ENCODE peak calls at places on chromosomes 6 and 20, in seven cellular contexts. F is brain microvascular endothelial cell, I is colonic mucosa, M is A549, Y is tibial artery, X is adrenal gland, E is gastrocnemius medialis. U is an unnamed sample.

GRCh38 chr6:115735610-115736009 is 325.1 kb downstream of the FRK start:
- DNase-seq in X (no peak), F (no peak), I (no peak), E (no peak), Y (no peak), M (no peak), U (no peak)

GRCh38 chr6:28134015-28134414 is 7.7 kb upstream of the ZKSCAN8 start:
- DNase-seq in Y (no peak), X (peak), E (no peak), M (peak), I (peak), F (peak), U (no peak)

GRCh38 chr6:143901885-143902708 is 37.8 kb downstream of the ZC2HC1B start:
- DNase-seq in I (peak), Y (peak), M (no peak), E (peak), X (peak), F (no peak), U (peak)

GRCh38 chr6:111471533-111471932 is 11.5 kb downstream of the REV3L start:
- DNase-seq in E (no peak), Y (no peak), M (no peak), I (no peak), X (no peak), F (no peak), U (no peak)

GRCh38 chr6:145815351-145815772 is 767 bp upstream of the FBXO30 start:
- DNase-seq in F (peak), E (no peak), I (no peak), X (peak), Y (no peak), M (no peak), U (no peak)

GRCh38 chr6:18795726-18796125 is 408.6 kb downstream of the RNF144B start:
- DNase-seq in F (no peak), M (no peak), X (no peak), Y (no peak), E (no peak), I (no peak), U (no peak)

GRCh38 chr20:33444797-33445560 is 1.4 kb upstream of the SNTA1 start:
- DNase-seq in F (no peak), X (peak), I (peak), E (peak), M (peak), Y (no peak), U (peak)

GRCh38 chr6:42710316-42710715 is 12.1 kb downstream of the PRPH2 start:
- DNase-seq in F (peak), M (no peak), E (no peak), I (no peak), X (no peak), Y (no peak), U (no peak)

GRCh38 chr20:36493801-36494114 is 47.6 kb upstream of the MYL9 start:
- DNase-seq in Y (peak), X (peak), E (peak), F (peak), I (peak), M (no peak), U (peak)

GRCh38 chr6:119671105-119671504 is 321.5 kb upstream of the MAN1A1 start:
- DNase-seq in E (no peak), X (no peak), F (no peak), M (no peak), Y (no peak), I (no peak), U (no peak)

GRCh38 chr6:119148102-119148824 is 69.8 kb upstream of the FAM184A start:
- DNase-seq in M (peak), E (no peak), Y (peak), I (peak), X (peak), F (peak), U (no peak)

GRCh38 chr20:35007891-35008290 is 52.2 kb downstream of the MYH7B start:
- DNase-seq in F (no peak), E (peak), I (no peak), X (no peak), M (no peak), Y (peak), U (peak)

GRCh38 chr6:10412165-10412947 is 2.5 kb downstream of the TFAP2A start:
- DNase-seq in F (peak), I (no peak), M (peak), Y (no peak), E (no peak), X (peak), U (no peak)

GRCh38 chr20:44856847-44857448 is 28.6 kb upstream of the YWHAB start:
- DNase-seq in M (peak), X (no peak), F (no peak), Y (no peak), E (no peak), I (no peak), U (no peak)

GRCh38 chr6:35717449-35718353 is 19.1 kb upstream of the ARMC12 start:
- DNase-seq in Y (no peak), E (no peak), F (no peak), M (no peak), X (no peak), I (no peak), U (no peak)

GRCh38 chr6:5946181-5946580 is 60.5 kb downstream of the NRN1 start:
- DNase-seq in E (no peak), X (no peak), Y (no peak), I (no peak), F (no peak), M (no peak), U (no peak)

GRCh38 chr6:87706187-87706966 is 4.3 kb upstream of the AKIRIN2 start:
- DNase-seq in F (no peak), X (no peak), E (no peak), I (no peak), Y (no peak), M (peak), U (no peak)

GRCh38 chr6:38234934-38235678 is 404.6 kb downstream of the BTBD9 start:
- DNase-seq in F (no peak), X (no peak), I (no peak), M (no peak), E (no peak), Y (no peak), U (no peak)

GRCh38 chr6:15389759-15390723 is 144.2 kb downstream of the JARID2 start:
- DNase-seq in Y (no peak), M (peak), E (no peak), F (peak), I (no peak), X (no peak), U (no peak)

DNA sequence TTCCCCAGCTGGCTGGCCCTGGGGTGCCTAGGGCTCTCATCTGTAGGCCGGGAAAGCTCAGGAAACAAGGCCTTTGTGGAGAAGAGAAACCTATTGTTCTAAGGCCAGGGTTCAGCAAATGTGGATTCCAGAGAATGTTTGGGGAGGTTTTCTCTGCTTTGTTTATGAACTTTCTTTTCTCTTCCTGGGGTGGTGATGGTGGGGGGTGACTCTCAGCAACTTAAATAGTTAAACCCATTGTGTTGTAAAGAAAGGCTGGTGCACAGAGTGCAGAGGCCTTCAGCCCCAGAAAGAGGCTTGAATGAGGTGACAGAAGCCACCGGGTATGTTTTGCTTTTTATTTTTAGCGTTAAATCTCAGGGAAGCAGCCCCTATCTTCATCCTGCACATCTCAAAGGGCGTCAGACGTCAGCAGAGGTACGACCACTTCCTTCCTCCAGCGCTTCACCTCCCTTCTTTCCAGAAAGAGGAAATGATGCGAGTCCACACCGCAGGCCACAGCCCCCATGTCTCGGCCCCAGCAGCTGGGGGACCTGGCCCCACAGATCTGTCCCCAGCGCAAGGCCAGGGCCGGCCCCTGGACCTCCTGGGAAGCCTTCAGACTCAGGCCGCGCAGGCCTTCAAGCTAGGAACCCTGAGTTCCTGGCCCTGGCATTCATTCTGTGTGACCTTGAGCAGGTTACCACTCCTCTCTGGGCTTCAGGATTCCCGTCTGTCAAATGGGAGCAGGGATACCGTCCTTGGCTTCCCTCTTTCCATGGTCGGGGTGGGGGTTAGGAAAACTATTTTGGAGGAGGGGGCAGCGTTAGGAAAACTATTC is 605 bp upstream of the PPP1R16B start:
- DNase-seq in F (no peak), X (peak), Y (no peak), I (peak), M (no peak), E (no peak), U (peak)
- H3K4me3 ChIP-seq in F (peak), X (no peak), Y (peak), I (peak), M (peak), E (peak), U (peak)

GRCh38 chr20:41366546-41367392 is at the start of gene EMILIN3:
- DNase-seq in E (no peak), F (no peak), I (no peak), M (no peak), Y (no peak), X (no peak), U (no peak)
- H3K4me3 ChIP-seq in E (no peak), F (peak), I (peak), M (peak), Y (peak), X (no peak), U (peak)

DNA sequence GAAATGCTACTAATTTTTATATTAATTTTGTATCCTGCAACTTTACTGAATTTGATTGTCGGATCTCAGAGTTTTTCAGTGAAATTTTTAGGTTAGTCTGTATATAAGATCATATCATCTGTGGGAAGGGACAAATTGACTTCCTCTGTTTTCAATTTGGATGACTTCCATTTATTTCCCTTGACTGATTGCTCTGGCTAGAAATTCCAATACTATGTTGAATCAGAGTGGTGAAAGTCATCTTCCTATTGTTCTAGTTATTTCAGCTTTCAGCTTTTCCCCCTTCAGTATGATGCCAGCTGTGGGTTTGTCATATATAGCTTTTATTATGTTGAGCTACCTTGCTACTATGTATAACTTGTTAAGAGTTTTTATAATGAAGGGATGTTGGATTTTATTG is 771.2 kb downstream of the KIF16B start:
- DNase-seq in I (no peak), M (no peak), Y (no peak), F (no peak), E (no peak), X (no peak), U (no peak)
- H3K4me3 ChIP-seq in I (no peak), M (no peak), Y (no peak), F (no peak), E (no peak), X (no peak), U (no peak)

DNA sequence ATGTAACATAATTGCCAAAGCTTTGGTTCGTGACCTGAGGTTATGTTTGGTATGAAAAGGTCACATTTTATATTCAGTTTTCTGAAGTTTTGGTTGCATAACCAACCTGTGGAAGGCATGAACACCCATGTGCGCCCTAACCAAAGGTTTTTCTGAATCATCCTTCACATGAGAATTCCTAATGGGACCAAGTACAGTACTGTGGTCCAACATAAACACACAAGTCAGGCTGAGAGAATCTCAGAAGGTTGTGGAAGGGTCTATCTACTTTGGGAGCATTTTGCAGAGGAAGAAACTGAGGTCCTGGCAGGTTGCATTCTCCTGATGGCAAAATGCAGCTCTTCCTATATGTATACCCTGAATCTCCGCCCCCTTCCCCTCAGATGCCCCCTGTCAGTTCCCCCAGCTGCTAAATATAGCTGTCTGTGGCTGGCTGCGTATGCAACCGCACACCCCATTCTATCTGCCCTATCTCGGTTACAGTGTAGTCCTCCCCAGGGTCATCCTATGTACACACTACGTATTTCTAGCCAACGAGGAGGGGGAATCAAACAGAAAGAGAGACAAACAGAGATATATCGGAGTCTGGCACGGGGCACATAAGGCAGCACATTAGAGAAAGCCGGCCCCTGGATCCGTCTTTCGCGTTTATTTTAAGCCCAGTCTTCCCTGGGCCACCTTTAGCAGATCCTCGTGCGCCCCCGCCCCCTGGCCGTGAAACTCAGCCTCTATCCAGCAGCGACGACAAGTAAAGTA is 547 bp upstream of the ESR1 start:
- DNase-seq in I (no peak), X (no peak), Y (no peak), F (peak), E (no peak), M (no peak), U (no peak)
- H3K4me3 ChIP-seq in I (peak), X (no peak), Y (peak), F (peak), E (peak), M (no peak), U (no peak)

DNA sequence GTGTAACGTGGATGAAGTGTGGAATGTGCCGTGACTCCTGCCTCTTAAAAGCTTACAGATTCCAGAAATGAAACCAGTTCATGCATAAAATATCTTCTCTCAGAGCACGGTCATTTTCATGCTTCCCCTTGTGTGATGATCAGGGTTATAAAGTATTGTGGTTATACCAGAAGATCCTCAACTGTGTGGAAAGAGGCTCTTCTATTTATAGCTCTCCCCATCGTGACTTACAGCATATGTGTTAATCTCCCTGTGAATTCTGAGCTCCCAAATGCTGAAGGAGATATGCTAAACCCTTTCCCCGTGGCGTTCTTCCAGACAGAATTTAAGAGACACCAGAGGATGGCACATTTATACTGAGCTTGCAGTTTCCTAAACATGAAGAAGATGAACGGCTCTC is 158.8 kb downstream of the CDH26 start:
- DNase-seq in X (peak), F (no peak), Y (no peak), E (peak), I (no peak), M (no peak), U (no peak)
- H3K4me3 ChIP-seq in X (no peak), F (no peak), Y (no peak), E (no peak), I (no peak), M (no peak), U (no peak)

U was measured in transverse colon.